ENCODE peak calls at places on chromosomes 11 and 22, in eight cellular contexts. P is Karpas-422; H is lower lobe of right lung; R is IMR-90; I is uterus; N is tibial artery; G is ovary; B is CD8-positive, alpha-beta T cell. L is an unnamed sample.

GRCh38 chr11:106449756-106450155 is 372.3 kb downstream of the AASDHPPT start:
- DNase-seq in G (no peak), N (no peak), I (no peak), P (no peak), H (no peak), B (no peak), R (no peak), L (no peak)

GRCh38 chr22:44151661-44152060 is 29.1 kb upstream of the PARVG start:
- DNase-seq in G (peak), I (no peak), B (no peak), R (peak), H (no peak), N (no peak), P (no peak), L (peak)

GRCh38 chr22:20241579-20242392 is 26.3 kb downstream of the RTN4R start:
- DNase-seq in B (no peak), R (no peak), G (no peak), I (no peak), N (no peak), H (no peak), P (no peak), L (no peak)

GRCh38 chr11:70901951-70902521 is 350.3 kb downstream of the SHANK2 start:
- DNase-seq in N (no peak), R (peak), P (no peak), I (no peak), B (no peak), G (no peak), H (peak), L (no peak)

GRCh38 chr11:62574363-62575057 is 819 bp upstream of the EEF1G start:
- DNase-seq in I (peak), G (peak), B (no peak), R (peak), H (no peak), P (peak), N (peak), L (peak)

GRCh38 chr22:25404923-25405853 is 159.3 kb upstream of the GRK3 start:
- DNase-seq in N (peak), B (peak), G (peak), R (peak), I (peak), H (peak), P (peak), L (peak)

GRCh38 chr22:27460596-27461347 is 340.8 kb downstream of the MN1 start:
- DNase-seq in B (no peak), R (peak), I (no peak), H (no peak), P (no peak), N (peak), G (no peak), L (peak)

GRCh38 chr11:107468596-107468995 is 11.0 kb upstream of the CWF19L2 start:
- DNase-seq in G (no peak), N (no peak), B (no peak), R (peak), H (no peak), I (peak), P (peak), L (no peak)

GRCh38 chr22:24730864-24731263 is 43.7 kb downstream of the PIWIL3 start:
- DNase-seq in G (no peak), B (no peak), I (no peak), R (no peak), P (no peak), H (no peak), N (no peak), L (no peak)

DNA sequence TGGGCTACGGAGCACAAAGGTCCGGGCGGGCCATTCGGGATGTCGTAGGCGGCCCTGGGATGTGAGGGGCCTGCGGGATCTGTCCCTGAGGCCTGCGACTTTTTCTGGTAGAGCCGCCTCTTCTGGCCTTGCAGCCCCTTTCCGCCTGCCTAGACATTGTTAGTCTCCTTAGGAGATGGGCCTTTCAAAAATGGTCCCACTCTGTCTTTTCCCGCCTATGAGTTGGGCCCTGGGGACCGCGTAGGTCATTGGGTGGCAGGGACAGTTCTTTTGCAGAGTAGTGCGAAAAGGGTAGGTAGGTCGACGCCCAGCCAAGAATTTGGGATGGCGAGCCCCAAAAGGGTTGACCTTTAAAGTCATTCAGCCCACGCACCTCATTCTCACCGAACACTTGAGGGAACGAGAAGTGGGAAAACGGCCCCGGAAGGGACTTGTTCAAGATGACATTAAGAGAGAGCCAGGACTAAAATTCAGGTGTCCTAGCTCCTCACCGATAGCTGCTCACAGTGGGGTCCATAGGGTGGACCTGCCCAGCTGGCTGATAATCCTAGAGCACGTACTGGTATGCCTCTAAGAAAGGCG is 785 bp downstream of the OTUB1 start:
- DNase-seq in I (no peak), B (no peak), H (no peak), R (no peak), G (no peak), P (no peak), N (no peak), L (peak)
- H3K27ac ChIP-seq in I (peak), B (peak), H (peak), R (peak), G (peak), P (peak), N (peak), L (no peak)

GRCh38 chr22:47645450-47645914 is 883.0 kb downstream of the TBC1D22A start:
- DNase-seq in G (no peak), R (no peak), H (no peak), P (no peak), N (no peak), B (no peak), I (no peak), L (no peak)
- H3K27ac ChIP-seq in G (no peak), R (no peak), H (no peak), P (no peak), N (no peak), B (no peak), I (no peak), L (no peak)

GRCh38 chr11:8828580-8829358 is 82.2 kb upstream of the AKIP1 start:
- DNase-seq in R (peak), P (no peak), N (no peak), B (no peak), I (no peak), G (no peak), H (no peak), L (no peak)
- H3K27ac ChIP-seq in R (peak), P (no peak), N (no peak), B (no peak), I (no peak), G (no peak), H (no peak), L (no peak)

DNA sequence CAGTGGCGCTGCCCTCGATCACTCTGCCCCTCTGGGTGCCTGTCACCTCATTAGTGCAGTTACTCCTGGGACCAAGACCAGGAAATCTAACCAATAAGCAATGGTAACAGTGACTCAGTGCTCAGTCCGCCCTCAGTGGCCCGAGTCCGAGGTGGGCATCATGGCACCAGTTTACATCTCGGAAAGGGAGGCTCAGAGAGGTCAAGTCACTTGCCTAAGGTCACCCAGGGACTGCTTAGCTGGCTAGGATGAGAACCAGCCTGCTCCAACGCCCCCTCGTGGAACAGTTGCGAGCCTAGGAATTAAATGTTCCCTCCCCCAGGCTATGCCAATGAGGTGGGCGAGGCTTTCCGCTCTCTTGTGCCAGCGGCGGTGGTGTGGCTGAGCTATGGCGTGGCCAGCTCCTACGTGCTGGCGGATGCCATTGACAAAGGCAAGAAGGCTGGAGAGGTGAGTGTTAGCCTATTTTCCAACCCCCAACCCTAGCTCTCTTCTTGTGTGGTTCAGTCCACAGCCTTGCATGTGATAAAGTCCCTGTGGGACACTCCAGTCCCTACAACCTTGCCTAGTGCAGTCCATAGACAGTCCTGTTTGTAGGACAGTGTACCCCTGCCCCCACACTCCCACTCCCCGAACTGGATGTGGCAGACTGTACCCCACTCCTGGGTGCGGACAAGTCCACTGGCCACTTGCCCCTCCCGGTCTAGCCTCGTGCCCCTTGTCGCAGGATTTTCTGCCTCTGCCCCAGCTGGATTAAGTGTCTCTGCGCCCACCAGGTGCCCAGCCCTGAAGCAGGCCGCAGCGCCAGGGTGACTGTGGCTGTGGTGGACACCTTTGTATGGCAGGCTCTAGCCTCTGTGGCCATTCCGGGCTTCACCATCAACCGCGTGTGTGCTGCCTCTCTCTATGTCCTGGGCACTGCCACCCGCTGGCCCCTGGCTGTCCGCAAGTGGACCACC is 1.1 kb downstream of the MTFP1 start:
- DNase-seq in H (peak), B (peak), G (peak), I (peak), P (peak), N (peak), R (peak), L (peak)
- H3K27ac ChIP-seq in H (peak), B (peak), G (peak), I (peak), P (peak), N (peak), R (peak), L (peak)

GRCh38 chr11:18590573-18590972 is 2.0 kb upstream of the UEVLD start:
- DNase-seq in G (no peak), P (no peak), H (no peak), N (no peak), I (no peak), B (no peak), R (no peak), L (no peak)

DNA sequence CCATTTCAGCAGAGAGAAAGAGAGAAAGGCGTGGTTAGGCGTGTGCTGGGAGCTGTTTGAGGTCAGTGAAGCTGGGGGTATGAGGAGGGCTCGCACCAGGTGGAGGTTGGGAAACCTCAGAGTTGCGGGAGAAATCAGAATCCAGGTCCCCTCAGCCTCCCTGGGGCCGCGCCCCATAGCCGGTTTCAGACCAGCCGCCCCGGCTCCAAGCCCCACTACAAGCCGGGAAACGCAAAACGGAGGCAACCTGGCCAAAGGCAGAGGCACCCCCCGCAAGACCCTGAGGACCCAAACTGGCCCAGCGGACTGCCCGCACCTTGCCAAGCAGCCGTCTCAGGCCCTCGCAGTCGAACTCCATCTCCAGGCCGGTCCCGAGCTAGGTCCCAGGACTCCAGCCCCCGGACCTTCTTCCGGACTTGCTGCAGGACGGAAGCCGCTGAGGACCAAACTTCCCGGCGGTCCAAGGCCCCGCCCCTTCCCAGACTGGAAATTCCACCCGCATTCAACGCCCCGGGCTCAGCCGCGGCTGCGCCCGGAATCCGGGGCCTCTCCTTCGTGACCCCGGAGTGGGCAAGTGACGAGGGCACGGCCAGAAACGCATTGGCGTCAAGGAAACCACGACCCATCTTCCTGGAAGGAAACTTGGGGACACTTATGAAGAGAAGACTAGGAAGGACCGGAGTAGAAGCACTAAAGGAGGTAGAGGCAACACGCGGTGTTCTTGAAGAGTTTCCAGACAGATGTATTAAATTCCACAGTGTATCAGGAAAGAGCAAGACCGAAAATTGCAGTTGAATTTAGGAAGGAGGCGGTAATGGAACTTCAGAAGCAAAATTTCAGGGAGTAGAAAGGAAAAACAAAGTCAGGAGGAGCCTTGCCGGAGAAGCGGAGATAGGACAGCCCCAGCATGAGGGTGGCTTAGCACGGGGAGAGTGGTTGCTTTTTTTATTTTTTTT is at the start of gene UEVLD:
- DNase-seq in H (peak), B (peak), N (peak), R (peak), G (peak), I (peak), P (peak), L (peak)
- H3K27ac ChIP-seq in H (peak), B (peak), N (peak), R (peak), G (peak), I (peak), P (peak), L (peak)

GRCh38 chr11:119093951-119094815 is 7.5 kb downstream of the DPAGT1 start:
- DNase-seq in R (peak), I (peak), P (peak), N (peak), B (peak), G (peak), H (peak), L (peak)
- H3K27ac ChIP-seq in R (peak), I (peak), P (peak), N (peak), B (peak), G (peak), H (peak), L (peak)

DNA sequence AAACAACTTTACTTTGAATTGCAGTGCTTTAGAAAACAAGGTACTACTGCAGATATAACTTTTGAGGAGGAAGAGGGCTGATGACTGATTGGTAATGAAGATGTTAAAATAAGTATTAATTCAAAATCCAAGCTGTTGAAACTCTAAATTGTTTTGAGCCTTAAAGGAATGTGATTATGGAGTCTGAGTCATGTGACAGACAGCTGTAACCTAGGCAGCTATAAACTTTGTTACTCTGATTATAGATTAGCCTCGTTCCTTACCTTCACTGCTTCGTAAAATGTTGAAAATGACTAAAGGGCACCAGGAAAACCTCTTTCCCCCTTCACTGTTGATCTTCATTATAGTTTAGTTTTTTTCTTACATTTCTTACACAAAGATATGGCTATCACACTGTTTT is 43.5 kb downstream of the MS4A2 start:
- DNase-seq in B (no peak), N (no peak), H (no peak), G (no peak), R (no peak), I (no peak), P (no peak), L (no peak)
- H3K27ac ChIP-seq in B (no peak), N (no peak), H (no peak), G (no peak), R (no peak), I (no peak), P (no peak), L (no peak)

GRCh38 chr11:37616291-37616690 is 1018.3 kb upstream of the RAG2 start:
- DNase-seq in B (no peak), H (no peak), N (no peak), R (no peak), P (no peak), G (no peak), I (no peak), L (no peak)
- H3K27ac ChIP-seq in B (no peak), H (no peak), N (no peak), R (no peak), P (no peak), G (no peak), I (no peak), L (no peak)

DNA sequence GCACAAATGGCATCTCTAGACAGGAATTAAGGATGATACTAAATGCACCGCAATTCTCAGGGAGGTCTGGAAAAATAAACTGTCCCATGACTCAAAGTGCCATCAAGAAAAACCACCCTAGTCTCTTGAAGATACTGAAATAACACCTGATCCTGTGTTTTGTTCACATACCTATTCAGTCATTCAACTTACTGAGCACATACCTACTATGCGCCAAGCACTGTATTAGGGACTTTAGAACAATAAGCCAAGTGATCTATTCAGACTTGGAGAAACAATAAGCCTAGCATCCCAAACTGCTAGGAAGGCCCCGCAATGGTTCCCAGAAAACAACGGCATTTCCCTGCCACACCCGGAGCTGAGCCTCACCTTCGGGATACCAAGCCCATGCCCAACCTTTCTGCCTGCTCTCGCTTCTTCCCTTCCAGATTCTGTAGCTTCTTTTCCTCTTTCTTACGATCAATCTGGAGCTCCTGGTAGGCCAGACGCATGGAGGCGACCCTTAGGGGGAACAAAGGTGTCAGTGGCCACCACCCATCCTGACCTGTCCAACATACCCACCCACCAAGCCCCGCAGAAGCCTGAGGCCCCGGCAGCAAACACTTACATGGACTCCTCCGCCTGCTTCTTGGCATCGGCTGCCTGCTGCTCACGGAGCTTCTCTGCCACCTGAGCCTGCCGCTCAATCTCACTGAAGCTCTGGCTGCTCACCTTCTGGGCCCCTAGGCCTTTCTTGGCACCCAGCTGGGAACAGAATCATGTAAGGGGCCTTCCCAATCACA is 5.4 kb downstream of the ARFGAP2 start:
- DNase-seq in H (no peak), N (no peak), I (no peak), G (peak), R (no peak), P (no peak), B (no peak), L (no peak)
- H3K27ac ChIP-seq in H (no peak), N (no peak), I (no peak), G (no peak), R (no peak), P (no peak), B (no peak), L (no peak)